ENCODE peak calls at places on chromosomes 1 and 21, in eight cellular contexts. D, N, M, Y, V, S, B and Q are unnamed samples. For H3K36me3 and H3K4me1, the result is how much of the 10 kb centered on the place peaks cover.

GRCh38 chr21:20999567-21000169 is 1.5 kb downstream of the NCAM2 start:
- DNase-seq in D (peak), N (peak), M (no peak), Y (no peak), V (peak), S (peak), B (no peak), Q (no peak)

GRCh38 chr21:28018741-28019669 is 973.7 kb downstream of the LTN1 start:
- DNase-seq in D (no peak), N (no peak), M (no peak), Y (peak), V (peak), S (no peak), B (no peak), Q (no peak)

GRCh38 chr1:221845650-221846371 is 103.9 kb upstream of the DUSP10 start:
- DNase-seq in D (peak), N (no peak), M (no peak), Y (no peak), V (peak), S (no peak), B (no peak), Q (peak)

GRCh38 chr1:50308883-50309282 is 114.4 kb downstream of the DMRTA2 start:
- DNase-seq in D (peak), N (peak), M (no peak), Y (no peak), V (peak), S (peak), B (no peak), Q (no peak)

GRCh38 chr1:180288232-180288818 is 58.3 kb downstream of the LHX4 start:
- DNase-seq in D (no peak), N (no peak), M (no peak), Y (no peak), V (no peak), S (no peak), B (no peak), Q (peak)

GRCh38 chr1:20603473-20604464 is 14.9 kb downstream of the CDA start:
- DNase-seq in D (peak), N (no peak), M (no peak), Y (no peak), V (peak), S (no peak), B (no peak), Q (no peak)

GRCh38 chr1:93878501-93878888 is 511 bp downstream of the DNTTIP2 start:
- DNase-seq in D (peak), N (peak), M (no peak), Y (peak), V (peak), S (no peak), B (peak), Q (peak)

GRCh38 chr1:145997156-145998023 is 1.0 kb upstream of the TXNIP start:
- DNase-seq in D (peak), N (no peak), M (no peak), Y (peak), V (no peak), S (no peak), B (peak), Q (peak)

GRCh38 chr1:205133287-205133686 is 11.5 kb upstream of the RBBP5 start:
- DNase-seq in D (no peak), N (no peak), M (no peak), Y (no peak), V (no peak), S (no peak), B (no peak), Q (no peak)

GRCh38 chr1:167916766-167917511 is 3.0 kb upstream of the ADCY10 start:
- DNase-seq in D (no peak), N (no peak), M (no peak), Y (no peak), V (no peak), S (no peak), B (no peak), Q (no peak)

GRCh38 chr1:198623920-198624647 is 14.8 kb upstream of the PTPRC start:
- DNase-seq in D (peak), N (no peak), M (no peak), Y (peak), V (peak), S (no peak), B (no peak), Q (no peak)

GRCh38 chr1:26784023-26784871 is 3.5 kb upstream of the PIGV start:
- DNase-seq in D (peak), N (peak), M (no peak), Y (no peak), V (peak), S (no peak), B (no peak), Q (peak)

GRCh38 chr1:153869486-153869885 is 53.3 kb downstream of the GATAD2B start:
- DNase-seq in D (no peak), N (no peak), M (no peak), Y (no peak), V (no peak), S (no peak), B (no peak), Q (no peak)

GRCh38 chr1:164311376-164311775 is 247.6 kb upstream of the PBX1 start:
- DNase-seq in D (peak), N (no peak), M (no peak), Y (no peak), V (no peak), S (no peak), B (no peak), Q (no peak)

GRCh38 chr1:201383647-201384405 is 6.3 kb upstream of the TNNT2 start:
- DNase-seq in D (peak), N (no peak), M (no peak), Y (no peak), V (peak), S (no peak), B (no peak), Q (no peak)

GRCh38 chr1:244231193-244231571 is 180.1 kb downstream of the ZBTB18 start:
- DNase-seq in D (no peak), N (no peak), M (no peak), Y (no peak), V (no peak), S (peak), B (no peak), Q (no peak)

GRCh38 chr1:109864960-109865611 is 45.6 kb upstream of the CSF1 start:
- DNase-seq in D (no peak), N (peak), M (no peak), Y (no peak), V (peak), S (no peak), B (no peak), Q (no peak)

GRCh38 chr1:83961571-83962295 is 37.2 kb downstream of the TTLL7 start:
- DNase-seq in D (peak), N (no peak), M (no peak), Y (no peak), V (peak), S (no peak), B (no peak), Q (no peak)

GRCh38 chr1:178908358-178908757 is 37.5 kb upstream of the ANGPTL1 start:
- DNase-seq in D (peak), N (no peak), M (no peak), Y (no peak), V (peak), S (no peak), B (no peak), Q (no peak)

GRCh38 chr1:8133657-8134430 is 107.7 kb upstream of the ERRFI1 start:
- DNase-seq in D (peak), N (no peak), M (peak), Y (no peak), V (peak), S (no peak), B (no peak), Q (peak)

GRCh38 chr21:27819299-27819698 is 852.4 kb upstream of the ADAMTS5 start:
- DNase-seq in D (no peak), N (no peak), M (no peak), Y (no peak), V (no peak), S (no peak), B (no peak), Q (no peak)

GRCh38 chr1:180229483-180230415 is at the start of gene LHX4:
- DNase-seq in D (peak), N (peak), M (no peak), Y (no peak), V (no peak), S (peak), B (peak), Q (no peak)

GRCh38 chr1:180343931-180344406 is 113.9 kb downstream of the LHX4 start:
- DNase-seq in D (peak), N (no peak), M (no peak), Y (no peak), V (peak), S (no peak), B (no peak), Q (peak)

GRCh38 chr21:16908087-16908486 is 604.8 kb upstream of the CXADR start:
- DNase-seq in D (peak), N (no peak), M (no peak), Y (no peak), V (no peak), S (no peak), B (no peak), Q (no peak)

GRCh38 chr1:231335663-231336602 is 1.7 kb downstream of the EXOC8 start:
- DNase-seq in D (peak), N (no peak), M (no peak), Y (no peak), V (no peak), S (no peak), B (no peak), Q (no peak)

GRCh38 chr1:20618550-20618949 is 14.7 kb upstream of the PINK1 start:
- DNase-seq in D (no peak), N (no peak), M (no peak), Y (no peak), V (no peak), S (no peak), B (no peak), Q (peak)

GRCh38 chr1:1006305-1007159 is 6.6 kb upstream of the HES4 start:
- DNase-seq in D (no peak), N (no peak), M (no peak), Y (no peak), V (no peak), S (peak), B (no peak), Q (peak)

GRCh38 chr1:9289090-9289534 is 3.6 kb upstream of the SPSB1 start:
- DNase-seq in D (peak), N (peak), M (no peak), Y (peak), V (peak), S (peak), B (peak), Q (peak)

GRCh38 chr1:22420456-22421053 is 31.1 kb upstream of the ZBTB40 start:
- DNase-seq in D (peak), N (peak), M (no peak), Y (peak), V (peak), S (peak), B (peak), Q (peak)

GRCh38 chr1:166152977-166153376 is 13.8 kb downstream of the FAM78B start:
- DNase-seq in D (no peak), N (no peak), M (no peak), Y (no peak), V (no peak), S (no peak), B (no peak), Q (no peak)

DNA sequence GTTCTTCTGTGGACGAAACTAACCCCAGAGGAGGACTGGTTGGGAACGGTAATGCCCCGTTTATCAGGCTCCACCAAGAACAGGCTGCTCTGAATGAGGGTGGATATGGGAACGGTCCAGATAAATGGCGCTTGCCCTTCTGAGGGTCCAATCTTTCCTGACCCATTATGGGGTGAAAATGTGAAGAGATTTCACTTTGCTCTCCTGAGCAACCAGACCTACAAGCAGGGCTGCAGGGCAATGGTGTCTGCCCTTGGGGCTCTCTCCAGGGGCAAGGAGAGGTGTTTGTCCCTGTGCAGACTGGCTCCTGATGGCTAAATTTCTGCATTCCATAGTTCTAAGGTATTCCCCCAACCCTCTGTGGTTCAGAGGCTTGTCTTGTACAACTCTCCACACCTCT is 25.1 kb downstream of the SLC2A1 start:
- DNase-seq in D (no peak), N (no peak), M (no peak), Y (no peak), V (no peak), S (no peak), B (peak), Q (no peak)
- H3K36me3 ChIP-seq in D (under half), N (under half), M (under half), Y (under half), V (half or more), S (half or more), B (under half), Q (under half)

GRCh38 chr1:114063544-114063943 is 84.3 kb downstream of the OLFML3 start:
- DNase-seq in D (no peak), N (no peak), M (no peak), Y (no peak), V (no peak), S (no peak), B (no peak), Q (no peak)
- H3K4me1 ChIP-seq in D (under half), N (under half), M (under half), Y (under half), V (under half), S (under half), B (under half), Q (under half)

DNA sequence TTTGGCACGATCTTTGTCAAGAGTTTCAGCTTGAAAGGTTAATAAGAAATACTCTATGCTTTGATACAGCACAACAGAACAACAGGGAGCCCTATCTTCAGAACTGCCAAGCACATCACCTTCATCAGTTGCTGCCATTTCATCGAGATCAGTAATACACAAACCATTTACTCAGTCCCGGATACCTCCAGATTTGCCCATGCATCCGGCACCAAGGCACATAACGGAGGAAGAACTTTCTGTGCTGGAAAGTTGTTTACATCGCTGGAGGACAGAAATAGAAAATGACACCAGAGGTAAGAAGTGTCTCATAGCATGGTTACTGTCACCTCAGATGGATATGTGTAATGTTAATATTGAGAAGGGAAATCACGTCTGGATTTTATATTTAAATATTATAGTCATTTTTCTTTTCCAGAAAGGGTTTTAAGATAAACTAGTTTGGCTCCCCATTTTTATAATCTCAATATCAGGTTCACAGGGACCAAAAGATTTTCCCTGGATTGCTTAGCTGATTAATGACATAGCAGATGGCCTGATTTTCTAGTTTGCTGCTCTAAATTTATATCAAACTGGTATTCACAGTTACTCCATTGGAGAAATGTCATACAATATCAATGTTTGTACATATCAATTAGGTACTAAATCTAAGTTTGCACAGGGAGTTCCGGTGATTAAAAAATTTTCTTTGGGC is 97.3 kb downstream of the USP25 start:
- DNase-seq in D (no peak), N (no peak), M (no peak), Y (no peak), V (no peak), S (no peak), B (no peak), Q (no peak)
- H3K36me3 ChIP-seq in D (under half), N (under half), M (under half), Y (under half), V (under half), S (under half), B (under half), Q (under half)

DNA sequence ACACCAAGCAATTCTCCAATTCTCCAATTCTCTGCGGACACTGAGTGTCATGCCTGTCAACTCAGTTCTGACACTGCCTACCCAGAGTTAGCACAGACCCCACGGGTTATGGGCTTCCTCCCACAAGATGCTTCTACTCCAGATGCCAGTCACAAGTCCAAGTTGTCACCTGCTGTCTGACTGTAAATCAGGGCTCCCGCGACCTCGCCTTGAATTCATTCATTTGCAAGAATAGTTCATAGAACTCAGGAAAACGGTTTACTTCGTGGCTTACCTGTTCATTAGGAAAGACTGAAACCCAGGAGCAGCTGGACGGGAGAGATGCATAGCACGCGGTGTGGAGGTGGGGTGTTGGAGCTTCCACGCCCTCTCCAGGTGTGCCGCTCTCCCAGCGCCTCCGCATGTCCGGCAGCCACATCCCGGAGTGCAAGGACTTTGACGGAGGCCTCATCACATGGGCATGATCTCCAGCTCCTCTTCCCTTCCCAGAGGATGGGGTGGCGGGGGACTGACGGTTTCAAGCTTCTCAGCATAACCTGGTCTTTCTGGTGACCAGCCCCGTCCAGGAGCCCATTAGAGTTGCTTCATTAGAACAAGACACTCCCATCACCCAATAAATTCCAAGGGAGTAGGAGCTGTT is 154.6 kb downstream of the PGBD5 start:
- DNase-seq in D (no peak), N (no peak), M (no peak), Y (no peak), V (no peak), S (no peak), B (no peak), Q (no peak)
- H3K4me1 ChIP-seq in D (under half), N (under half), M (under half), Y (under half), V (under half), S (under half), B (under half), Q (under half)

GRCh38 chr1:169739980-169740379 is 6.1 kb upstream of the SELE start:
- DNase-seq in D (peak), N (no peak), M (no peak), Y (no peak), V (no peak), S (no peak), B (no peak), Q (peak)

GRCh38 chr1:169750041-169750440 is 16.2 kb upstream of the SELE start:
- DNase-seq in D (no peak), N (no peak), M (no peak), Y (no peak), V (no peak), S (no peak), B (no peak), Q (no peak)

GRCh38 chr1:169741666-169742394 is 8.0 kb upstream of the SELE start:
- DNase-seq in D (peak), N (no peak), M (no peak), Y (no peak), V (peak), S (no peak), B (no peak), Q (no peak)

GRCh38 chr1:169745015-169745861 is 11.4 kb upstream of the SELE start:
- DNase-seq in D (no peak), N (no peak), M (no peak), Y (no peak), V (no peak), S (no peak), B (no peak), Q (peak)
- H3K36me3 ChIP-seq in D (under half), N (under half), M (under half), Y (under half), V (under half), S (under half), B (under half), Q (under half)

GRCh38 chr1:31264790-31265386 is 25.2 kb upstream of the NKAIN1 start:
- DNase-seq in D (no peak), N (no peak), M (no peak), Y (no peak), V (no peak), S (no peak), B (no peak), Q (no peak)
- H3K4me1 ChIP-seq in D (under half), N (under half), M (under half), Y (under half), V (under half), S (under half), B (under half), Q (under half)

GRCh38 chr1:160227561-160227960 is 22.4 kb downstream of the PEA15 start:
- DNase-seq in D (no peak), N (no peak), M (no peak), Y (no peak), V (no peak), S (no peak), B (no peak), Q (no peak)
- H3K36me3 ChIP-seq in D (half or more), N (under half), M (half or more), Y (half or more), V (half or more), S (under half), B (half or more), Q (half or more)